ENCODE peak calls at places on chromosomes 4 and X, in four cellular contexts. M, K, R and D are unnamed samples. For H3K27me3, the result is how much of the 10 kb centered on the place peaks cover.

GRCh38 chrX:24479924-24480722 is 15.0 kb downstream of the PDK3 start:
- DNase-seq in M (no peak), R (no peak), K (no peak), D (no peak)

GRCh38 chr4:3322059-3322550 is 29.3 kb downstream of the RGS12 start:
- DNase-seq in M (peak), K (peak), R (peak), D (no peak)

GRCh38 chr4:38173935-38174334 is 213.7 kb downstream of the PTTG2 start:
- DNase-seq in M (peak), K (no peak), R (no peak), D (no peak)

GRCh38 chr4:24871176-24871575 is 41.7 kb downstream of the CCDC149 start:
- DNase-seq in R (no peak), K (no peak), M (no peak), D (no peak)

GRCh38 chrX:153967536-153968214 is 3.9 kb downstream of the HCFC1 start:
- DNase-seq in M (no peak), K (no peak), R (no peak), D (no peak)

GRCh38 chr4:2623442-2623841 is 87.0 kb downstream of the FAM193A start:
- DNase-seq in M (no peak), R (no peak), K (no peak), D (no peak)

GRCh38 chr4:10117424-10118354 is 1.1 kb upstream of the WDR1 start:
- DNase-seq in M (peak), R (peak), K (peak), D (peak)

GRCh38 chrX:57752866-57753265 is 72.8 kb upstream of the NLRP2B start:
- DNase-seq in R (no peak), M (no peak), K (peak), D (no peak)

GRCh38 chrX:15471016-15471415 is 22.1 kb downstream of the PIR start:
- DNase-seq in K (peak), M (peak), R (peak), D (peak)

GRCh38 chrX:107857815-107858214 is 32.1 kb downstream of the MID2 start:
- DNase-seq in M (no peak), R (no peak), K (no peak), D (peak)

GRCh38 chrX:3545901-3546300 is 167.5 kb downstream of the PRKX start:
- DNase-seq in R (no peak), K (no peak), M (peak), D (no peak)

GRCh38 chr4:90515191-90515590 is 388.0 kb downstream of the CCSER1 start:
- DNase-seq in M (no peak), K (no peak), R (no peak), D (no peak)

GRCh38 chr4:86688026-86688425 is 93.9 kb downstream of the PTPN13 start:
- DNase-seq in K (no peak), R (no peak), M (no peak), D (no peak)

GRCh38 chr4:7698586-7698985 is 241.1 kb downstream of the AFAP1 start:
- DNase-seq in M (peak), R (peak), K (peak), D (no peak)

GRCh38 chr4:73718375-73719373 is 21.7 kb upstream of the CXCL8 start:
- DNase-seq in M (peak), K (no peak), R (no peak), D (no peak)

GRCh38 chr4:55469979-55470378 is 74.2 kb downstream of the TMEM165 start:
- DNase-seq in M (no peak), K (no peak), R (no peak), D (no peak)

GRCh38 chrX:152817082-152817744 is 13.3 kb downstream of the CETN2 start:
- DNase-seq in R (peak), K (peak), M (peak), D (peak)

GRCh38 chr4:173252024-173252935 is 81.9 kb downstream of the HMGB2 start:
- DNase-seq in R (peak), K (peak), M (peak), D (peak)

GRCh38 chr4:122652379-122652778 is 31.5 kb upstream of the IL21 start:
- DNase-seq in K (peak), R (peak), M (peak), D (peak)

GRCh38 chr4:7434766-7435150 is at the start of gene PSAPL1:
- DNase-seq in R (peak), K (peak), M (peak), D (peak)

GRCh38 chrX:477441-478012 is 90.8 kb upstream of the PPP2R3B start:
- DNase-seq in M (no peak), R (no peak), K (no peak), D (no peak)

GRCh38 chr4:152935661-152936445 is at the start of gene FHDC1:
- DNase-seq in R (peak), M (peak), K (peak), D (peak)
- H3K27me3 ChIP-seq in R (under half), M (under half), K (under half), D (under half)

GRCh38 chrX:9089652-9090051 is 55.7 kb upstream of the FAM9B start:
- DNase-seq in K (no peak), R (no peak), M (no peak), D (no peak)
- H2AFZ ChIP-seq in K (no peak), R (no peak), M (no peak), D (no peak)

DNA sequence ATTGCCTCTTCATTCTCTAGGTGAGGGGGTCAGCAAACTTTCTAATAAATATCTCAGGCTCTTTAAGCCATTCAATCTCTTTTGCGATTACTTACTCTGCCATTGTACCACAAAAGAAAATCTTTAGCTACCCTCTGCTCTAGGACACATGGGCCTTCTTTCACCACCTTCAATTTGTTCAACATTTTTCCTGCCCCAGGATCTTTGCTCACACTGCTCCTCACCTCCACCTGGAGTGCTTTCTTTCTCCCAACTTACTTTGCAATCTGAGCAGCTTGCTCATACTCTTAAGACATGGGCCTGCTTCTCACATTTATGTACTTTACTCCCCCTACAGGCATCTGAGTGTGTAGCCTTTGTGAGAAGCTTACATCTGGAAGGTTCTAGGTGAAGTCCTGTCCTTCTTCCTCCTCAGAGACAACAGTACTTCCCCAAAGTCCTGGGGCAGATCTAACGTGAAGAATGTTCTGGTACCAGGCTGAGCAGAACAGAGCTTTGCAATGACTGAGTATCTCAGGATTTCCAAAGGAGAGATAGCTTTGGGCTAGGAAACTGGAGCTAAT is 55.0 kb upstream of the PRDM5 start:
- DNase-seq in K (peak), R (peak), M (peak), D (peak)
- TF ChIP-seq EZH2phosphoT487 in K (no peak), R (no peak), M (no peak), D (no peak)

GRCh38 chr4:187908079-187908501 is 87.5 kb upstream of the ZFP42 start:
- DNase-seq in M (peak), K (no peak), R (no peak), D (no peak)
- H3K27me3 ChIP-seq in M (under half), K (under half), R (under half), D (under half)